ENCODE peak calls at places on chromosomes 6 and 20, in eight cellular contexts. Q is lower leg skin; X is astrocyte of the spinal cord; M is IMR-90; H is tibial nerve; G is sigmoid colon; E is spleen; Y is CD8-positive, alpha-beta T cell. W is an unnamed sample.

GRCh38 chr20:8798505-8798904 is 270.4 kb upstream of the PLCB4 start:
- DNase-seq in E (no peak), H (no peak), Y (no peak), M (no peak), G (no peak), Q (no peak), X (peak), W (peak)

GRCh38 chr20:43681468-43681942 is 14.6 kb downstream of the MYBL2 start:
- DNase-seq in H (no peak), M (no peak), Y (no peak), E (peak), Q (no peak), G (no peak), X (no peak), W (no peak)

GRCh38 chr6:125794342-125795137 is 3.8 kb downstream of the NCOA7 start:
- DNase-seq in Q (no peak), E (no peak), Y (no peak), H (no peak), G (no peak), M (peak), X (no peak), W (peak)

GRCh38 chr6:14690120-14691056 is 555.5 kb upstream of the JARID2 start:
- DNase-seq in E (no peak), M (no peak), Q (no peak), X (no peak), G (no peak), H (no peak), Y (no peak), W (no peak)

GRCh38 chr20:63534831-63535651 is 2.1 kb downstream of the PTK6 start:
- DNase-seq in M (no peak), H (no peak), Y (no peak), Q (no peak), X (no peak), G (no peak), E (peak), W (no peak)

GRCh38 chr6:151143337-151143736 is 96.4 kb upstream of the AKAP12 start:
- DNase-seq in M (no peak), Q (no peak), G (no peak), Y (no peak), E (no peak), X (no peak), H (no peak), W (no peak)

GRCh38 chr6:138662474-138662873 is 111.1 kb upstream of the CCDC28A start:
- DNase-seq in X (peak), E (no peak), Y (no peak), H (no peak), M (peak), G (no peak), Q (no peak), W (peak)

GRCh38 chr6:163630575-163630974 is 216.1 kb downstream of the QKI start:
- DNase-seq in G (no peak), X (no peak), Y (no peak), E (no peak), Q (no peak), M (no peak), H (no peak), W (no peak)

GRCh38 chr6:235763-236360 is 56.4 kb upstream of the DUSP22 start:
- DNase-seq in Y (peak), Q (no peak), G (no peak), X (peak), H (no peak), E (no peak), M (peak), W (peak)

GRCh38 chr6:70385931-70386330 is 27.4 kb upstream of the FAM135A start:
- DNase-seq in E (no peak), X (no peak), G (no peak), M (no peak), Y (no peak), H (no peak), Q (no peak), W (peak)

GRCh38 chr6:42136508-42137191 is 5.8 kb downstream of the C6orf132 start:
- DNase-seq in G (no peak), Q (no peak), E (no peak), M (peak), Y (peak), H (no peak), X (peak), W (peak)

GRCh38 chr20:50668326-50668725 is 23.0 kb downstream of the RIPOR3 start:
- DNase-seq in X (no peak), H (no peak), M (no peak), Y (no peak), G (no peak), E (no peak), Q (no peak), W (no peak)

GRCh38 chr6:125798734-125799510 is 8.2 kb downstream of the NCOA7 start:
- DNase-seq in M (no peak), H (no peak), Q (no peak), E (no peak), X (no peak), Y (no peak), G (no peak), W (no peak)

GRCh38 chr6:24900917-24901697 is 34.7 kb downstream of the RIPOR2 start:
- DNase-seq in G (no peak), X (no peak), E (no peak), Q (no peak), Y (no peak), M (no peak), H (no peak), W (no peak)

GRCh38 chr20:39829255-39829654 is 859.8 kb downstream of the MAFB start:
- DNase-seq in X (peak), H (no peak), Y (no peak), M (peak), E (no peak), G (no peak), Q (no peak), W (peak)

GRCh38 chr6:10725046-10725445 is 2.2 kb downstream of the TMEM14C start:
- DNase-seq in M (no peak), G (peak), E (no peak), X (no peak), Q (no peak), H (no peak), Y (no peak), W (no peak)

GRCh38 chr6:16374796-16375195 is 136.4 kb downstream of the GMPR start:
- DNase-seq in E (no peak), Q (no peak), X (no peak), Y (no peak), M (no peak), G (no peak), H (no peak), W (no peak)

GRCh38 chr6:51959744-51960383 is 127.5 kb downstream of the PKHD1 start:
- DNase-seq in E (no peak), Q (peak), M (peak), X (peak), G (peak), H (peak), Y (no peak), W (peak)

GRCh38 chr6:147202516-147203310 is 1.5 kb upstream of the STXBP5 start:
- DNase-seq in Y (peak), E (peak), X (peak), Q (peak), G (peak), H (peak), M (peak), W (peak)

GRCh38 chr6:101395345-101395744 is 1.8 kb downstream of the GRIK2 start:
- DNase-seq in Y (no peak), X (no peak), G (no peak), M (no peak), H (no peak), Q (no peak), E (no peak), W (no peak)

GRCh38 chr6:129385117-129385516 is 324.9 kb downstream of the ARHGAP18 start:
- DNase-seq in M (no peak), X (no peak), Y (no peak), Q (no peak), G (no peak), H (no peak), E (no peak), W (no peak)

GRCh38 chr6:158468666-158469065 is 91.2 kb upstream of the TMEM181 start:
- DNase-seq in M (no peak), Q (no peak), H (no peak), X (no peak), G (no peak), E (no peak), Y (no peak), W (no peak)

GRCh38 chr6:137870744-137871247 is 3.7 kb downstream of the TNFAIP3 start:
- DNase-seq in G (no peak), Q (no peak), E (no peak), M (peak), X (no peak), H (no peak), Y (no peak), W (peak)

GRCh38 chr20:8388146-8388545 is 256.1 kb downstream of the PLCB1 start:
- DNase-seq in E (no peak), X (peak), Q (no peak), G (no peak), Y (no peak), H (no peak), M (peak), W (peak)

GRCh38 chr6:816510-817084 is 123.7 kb upstream of the EXOC2 start:
- DNase-seq in X (no peak), H (no peak), E (no peak), M (no peak), Q (no peak), G (no peak), Y (no peak), W (no peak)

GRCh38 chr6:103838457-103838856 is 1021.3 kb downstream of the HACE1 start:
- DNase-seq in H (no peak), Q (no peak), M (no peak), X (no peak), Y (no peak), G (no peak), E (no peak), W (no peak)

GRCh38 chr6:48087448-48087847 is 23.5 kb downstream of the PTCHD4 start:
- DNase-seq in H (no peak), G (no peak), E (no peak), Q (no peak), X (peak), Y (no peak), M (peak), W (peak)

GRCh38 chr6:2940851-2941250 is 30.5 kb downstream of the SERPINB6 start:
- DNase-seq in G (no peak), E (no peak), H (no peak), Q (no peak), Y (peak), M (no peak), X (no peak), W (no peak)

GRCh38 chr6:22708469-22708868 is 139.1 kb downstream of the HDGFL1 start:
- DNase-seq in Y (no peak), M (no peak), G (no peak), Q (no peak), X (no peak), E (no peak), H (no peak), W (no peak)

GRCh38 chr20:51022803-51023616 is at the start of gene KCNG1:
- DNase-seq in Q (peak), G (peak), H (no peak), X (peak), E (peak), Y (no peak), M (peak), W (peak)

GRCh38 chr6:129671442-129672344 is 38.3 kb downstream of the ARHGAP18 start:
- DNase-seq in M (no peak), Q (no peak), X (no peak), Y (peak), E (peak), H (no peak), G (no peak), W (no peak)

GRCh38 chr6:158410784-158411183 is 98.5 kb downstream of the TULP4 start:
- DNase-seq in H (no peak), M (no peak), X (no peak), Q (no peak), E (no peak), G (no peak), Y (no peak), W (peak)

GRCh38 chr6:116564921-116565872 is 6.1 kb upstream of the RWDD1 start:
- DNase-seq in Y (no peak), G (peak), E (peak), X (peak), H (no peak), M (no peak), Q (no peak), W (no peak)

GRCh38 chr6:5025911-5026819 is 22.3 kb upstream of the RPP40 start:
- DNase-seq in X (peak), Q (no peak), G (peak), Y (no peak), H (peak), M (peak), E (peak), W (peak)

GRCh38 chr20:32027653-32028052 is 17.4 kb downstream of the CCM2L start:
- DNase-seq in H (no peak), M (no peak), Q (no peak), X (no peak), Y (no peak), E (no peak), G (no peak), W (no peak)
- H3K4me3 ChIP-seq in H (no peak), M (no peak), Q (no peak), X (no peak), Y (no peak), E (no peak), G (no peak), W (no peak)

DNA sequence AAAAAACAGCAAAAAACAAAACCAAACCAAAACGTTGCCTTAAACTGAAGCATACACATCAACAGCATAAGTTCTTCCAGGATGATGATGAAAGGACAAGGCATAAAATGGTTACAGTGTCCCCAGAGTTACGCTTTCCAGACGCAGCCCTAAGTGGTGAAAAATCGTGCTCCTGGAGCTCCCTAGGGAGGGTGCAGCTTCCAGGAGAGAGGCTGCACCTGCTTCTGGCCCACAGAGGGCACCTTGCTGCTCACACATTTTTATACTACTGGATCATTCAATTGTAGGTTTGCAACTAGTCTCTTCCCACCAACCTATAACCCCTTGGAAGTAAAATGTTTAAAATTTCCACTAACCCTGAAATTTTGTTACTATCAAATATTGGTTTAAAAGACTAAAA is 115.0 kb downstream of the PRKN start:
- DNase-seq in Q (no peak), M (no peak), Y (no peak), E (no peak), H (no peak), X (no peak), G (no peak), W (no peak)
- TF ChIP-seq CTCF in Q (no peak), M (no peak), Y (no peak), E (no peak), H (no peak), X (no peak), G (no peak), W (no peak)

DNA sequence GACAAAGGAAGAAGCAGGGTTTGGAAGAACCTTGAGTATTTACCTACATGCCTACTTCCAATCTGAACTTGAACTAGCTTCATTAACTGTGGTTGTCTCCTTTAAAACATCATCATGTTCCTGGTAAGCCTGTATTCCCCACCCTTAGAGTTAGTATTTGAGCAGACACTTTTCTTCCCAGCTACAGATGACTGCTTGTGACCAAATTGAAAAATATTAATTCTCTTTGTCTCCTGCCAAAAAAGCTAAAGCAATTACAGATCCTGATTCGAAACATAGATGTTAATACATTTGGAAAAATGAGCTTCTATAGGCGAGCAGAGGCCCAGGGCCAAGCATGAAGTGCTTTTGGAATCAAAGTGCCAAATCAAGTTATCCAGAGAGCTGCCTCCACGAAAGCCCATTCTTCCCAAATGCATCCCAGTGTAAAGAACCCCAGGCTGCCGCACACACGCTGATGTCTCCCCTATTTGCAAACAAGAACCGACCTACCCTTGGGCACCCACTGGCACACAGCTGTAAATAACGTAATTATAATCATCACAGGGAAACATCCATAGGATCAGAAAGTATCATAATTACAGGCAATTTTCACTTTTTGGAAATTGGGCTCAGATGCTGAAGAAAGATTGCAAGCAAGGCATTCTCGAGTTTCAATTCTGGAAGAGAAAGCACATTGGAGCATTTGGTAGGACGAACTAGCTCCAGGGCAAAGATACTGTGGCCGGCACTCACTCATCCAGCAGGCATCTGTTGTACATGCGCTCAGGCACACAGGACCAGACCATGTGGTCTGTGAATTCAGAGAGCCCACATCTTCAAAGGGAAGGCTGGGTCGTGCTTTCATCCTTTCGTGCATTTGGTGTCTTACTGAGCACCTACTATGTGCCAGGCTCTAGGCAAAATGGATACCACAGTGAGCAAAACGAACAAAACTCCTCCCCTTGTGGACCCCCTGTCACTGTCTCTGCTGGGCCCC is 46.0 kb downstream of the BMP7 start:
- DNase-seq in Q (no peak), G (no peak), Y (no peak), M (no peak), H (no peak), X (no peak), E (no peak), W (no peak)
- H3K4me3 ChIP-seq in Q (no peak), G (no peak), Y (no peak), M (no peak), H (no peak), X (no peak), E (no peak), W (no peak)

DNA sequence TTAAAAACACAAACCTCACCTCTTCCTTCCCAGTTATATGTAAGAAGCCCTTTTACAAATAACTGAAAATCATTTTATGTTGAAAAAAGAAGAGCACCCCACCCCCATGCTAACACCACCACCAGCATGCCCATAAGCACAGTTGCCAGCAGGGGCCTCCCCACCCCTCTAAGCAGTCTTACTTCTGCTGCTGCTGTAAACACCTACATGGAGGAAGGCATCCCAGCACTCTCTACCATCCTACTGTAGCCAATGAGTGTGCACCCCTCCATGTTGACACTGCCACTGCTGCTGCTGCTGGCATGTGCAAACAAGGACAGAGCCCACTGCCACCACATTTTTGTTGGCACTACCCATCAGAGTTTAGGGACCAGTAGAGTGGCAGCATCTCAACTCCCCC is 49.6 kb upstream of the PHIP start:
- DNase-seq in G (no peak), H (no peak), X (no peak), Y (no peak), M (no peak), Q (no peak), E (no peak), W (no peak)
- TF ChIP-seq CTCF in G (no peak), H (no peak), X (no peak), Y (no peak), M (no peak), Q (no peak), E (no peak), W (no peak)

GRCh38 chr6:33118525-33119123 is 42.8 kb downstream of the HLA-DPB1 start:
- DNase-seq in M (peak), G (no peak), Y (no peak), H (peak), Q (no peak), E (no peak), X (peak), W (peak)

GRCh38 chr6:33117826-33118277 is 42.1 kb downstream of the HLA-DPB1 start:
- DNase-seq in M (no peak), E (no peak), G (no peak), Q (no peak), Y (no peak), H (no peak), X (no peak), W (no peak)

GRCh38 chr6:33116417-33116816 is 40.6 kb downstream of the HLA-DPB1 start:
- DNase-seq in M (no peak), Y (no peak), E (no peak), Q (no peak), G (no peak), X (no peak), H (no peak), W (no peak)

GRCh38 chr6:33114428-33114827 is 38.6 kb downstream of the HLA-DPB1 start:
- DNase-seq in Q (no peak), Y (no peak), H (no peak), G (no peak), E (no peak), M (no peak), X (no peak), W (no peak)

GRCh38 chr6:33116881-33117711 is 41.3 kb downstream of the HLA-DPB1 start:
- DNase-seq in Q (no peak), X (no peak), Y (no peak), E (peak), G (no peak), M (no peak), H (no peak), W (no peak)
- H3K4me3 ChIP-seq in Q (no peak), X (no peak), Y (no peak), E (no peak), G (no peak), M (no peak), H (no peak), W (no peak)

DNA sequence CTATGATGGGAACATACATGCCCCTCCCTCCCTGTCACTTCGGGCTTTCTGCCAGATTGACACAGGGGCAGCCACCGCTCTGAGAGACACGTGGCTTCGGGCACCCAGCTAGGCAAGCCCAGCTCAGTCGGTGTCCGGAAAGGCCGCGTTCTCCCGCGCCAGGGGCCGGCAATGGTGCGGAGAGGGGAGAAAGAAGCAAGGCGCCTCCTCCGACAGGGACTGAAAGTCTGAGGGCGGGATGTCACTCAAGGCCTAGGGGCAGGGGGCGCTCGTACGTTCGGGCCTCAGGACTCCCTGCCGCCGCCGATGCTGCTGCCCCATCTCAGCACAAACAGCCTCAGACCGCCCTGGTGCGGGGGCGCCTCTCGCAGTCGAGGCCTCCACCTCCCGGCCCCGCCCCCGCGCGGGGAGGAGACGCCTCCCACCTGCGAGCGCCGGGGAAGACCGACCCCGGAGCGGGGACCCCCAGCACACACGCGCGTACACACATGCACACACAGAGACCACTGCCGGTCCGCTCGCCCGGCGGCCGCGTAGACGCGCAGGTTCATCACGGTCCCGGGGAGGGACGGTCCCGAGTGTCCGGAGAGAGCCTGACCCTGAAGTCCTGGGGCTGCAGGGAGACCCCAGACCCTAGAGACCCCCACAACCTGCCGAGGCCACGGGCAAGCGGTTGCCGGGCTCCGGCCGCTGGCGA is 1.9 kb downstream of the GRM4 start:
- DNase-seq in M (no peak), G (no peak), X (no peak), E (peak), Q (no peak), Y (peak), H (no peak), W (no peak)
- TF ChIP-seq CTCF in M (no peak), G (no peak), X (peak), E (no peak), Q (no peak), Y (peak), H (no peak), W (no peak)

GRCh38 chr20:17958326-17959256 is 10.0 kb downstream of the SNX5 start:
- DNase-seq in Y (no peak), Q (no peak), M (peak), G (no peak), E (no peak), H (no peak), X (peak), W (no peak)
- H3K4me3 ChIP-seq in Y (no peak), Q (no peak), M (no peak), G (no peak), E (no peak), H (no peak), X (no peak), W (no peak)